ENCODE peak calls at places on chromosomes 11 and 22, in five cellular contexts. One of them, this sample, is unnamed.

GRCh38 chr11:86101941-86102407 is 33.1 kb upstream of the PICALM start:
- DNase-seq in type B pancreatic cell: no peak
- DNase-seq in cardiac fibroblast: peak; percentile 77
- DNase-seq in GM12878: no peak
- DNase-seq in fibroblast of lung: no peak
- DNase-seq in this sample: no peak

GRCh38 chr22:37318255-37319109 is 36.2 kb downstream of the CYTH4 start:
- DNase-seq in type B pancreatic cell: no peak
- DNase-seq in cardiac fibroblast: no peak
- DNase-seq in GM12878: no peak
- DNase-seq in fibroblast of lung: no peak
- DNase-seq in this sample: no peak

GRCh38 chr11:13143486-13144297 is 133.9 kb upstream of the BMAL1 start:
- DNase-seq in type B pancreatic cell: no peak
- DNase-seq in cardiac fibroblast: no peak
- DNase-seq in GM12878: no peak
- DNase-seq in fibroblast of lung: no peak
- DNase-seq in this sample: no peak

GRCh38 chr11:72433455-72434061 is 773 bp downstream of the CLPB start:
- DNase-seq in type B pancreatic cell: no peak
- DNase-seq in cardiac fibroblast: no peak
- DNase-seq in GM12878: no peak
- DNase-seq in fibroblast of lung: no peak
- DNase-seq in this sample: no peak

GRCh38 chr11:66317322-66317765 is 500 bp upstream of the CD248 start:
- DNase-seq in type B pancreatic cell: no peak
- DNase-seq in cardiac fibroblast: peak; percentile 66
- DNase-seq in GM12878: no peak
- DNase-seq in fibroblast of lung: peak; percentile 81
- DNase-seq in this sample: no peak

GRCh38 chr11:133541331-133542095 is 9.2 kb upstream of the OPCML start:
- DNase-seq in type B pancreatic cell: no peak
- DNase-seq in cardiac fibroblast: no peak
- DNase-seq in GM12878: no peak
- DNase-seq in fibroblast of lung: no peak
- DNase-seq in this sample: no peak

GRCh38 chr11:116697639-116698038 is 75.1 kb downstream of the BUD13 start:
- DNase-seq in type B pancreatic cell: peak; percentile 34
- DNase-seq in cardiac fibroblast: no peak
- DNase-seq in GM12878: no peak
- DNase-seq in fibroblast of lung: no peak
- DNase-seq in this sample: no peak

GRCh38 chr11:116913000-116913399 is 75.6 kb upstream of the APOA1 start:
- DNase-seq in type B pancreatic cell: no peak
- DNase-seq in cardiac fibroblast: peak; percentile 81
- DNase-seq in GM12878: no peak
- DNase-seq in fibroblast of lung: peak; percentile 92
- DNase-seq in this sample: no peak

GRCh38 chr11:58905141-58905715 is 34.1 kb upstream of the GLYATL1 start:
- DNase-seq in type B pancreatic cell: peak; percentile 74
- DNase-seq in cardiac fibroblast: peak; percentile 63
- DNase-seq in GM12878: no peak
- DNase-seq in fibroblast of lung: peak; percentile 66
- DNase-seq in this sample: no peak

GRCh38 chr11:42840176-42840829 is 471.5 kb upstream of the API5 start:
- DNase-seq in type B pancreatic cell: no peak
- DNase-seq in cardiac fibroblast: no peak
- DNase-seq in GM12878: peak; percentile 25
- DNase-seq in fibroblast of lung: no peak
- DNase-seq in this sample: no peak

GRCh38 chr22:39343259-39344045 is 6.3 kb upstream of the SYNGR1 start:
- DNase-seq in type B pancreatic cell: no peak
- DNase-seq in cardiac fibroblast: peak; percentile 65
- DNase-seq in GM12878: peak; percentile 36
- DNase-seq in fibroblast of lung: peak; percentile 56
- DNase-seq in this sample: peak; percentile 22

GRCh38 chr22:38865201-38866023 is 6.6 kb downstream of the CBX6 start:
- DNase-seq in type B pancreatic cell: no peak
- DNase-seq in cardiac fibroblast: no peak
- DNase-seq in GM12878: no peak
- DNase-seq in fibroblast of lung: no peak
- DNase-seq in this sample: no peak